ENCODE peak calls at places on chromosomes 7 and 10, in four cellular contexts. I is naive thymus-derived CD4-positive, alpha-beta T cell; H is MM.1S; W is left ventricle myocardium inferior. T is an unnamed sample.
A peak's percentile ranks its signal among the peaks of the same experiment; 100 is the strongest.

GRCh38 chr7:111312966-111313365 is 222.0 kb downstream of the LRRN3 start:
- DNase-seq in I (no peak), H (no peak), W (no peak), T (no peak)

GRCh38 chr10:71981868-71982230 is 17.7 kb downstream of the CHST3 start:
- DNase-seq in I (no peak), H (no peak), W (no peak), T (no peak)

GRCh38 chr7:28745351-28745750 is 212.8 kb downstream of the TRIL start:
- DNase-seq in I (no peak), H (no peak), W (peak; percentile 33), T (no peak)

GRCh38 chr10:129767751-129768150 is 196.3 kb downstream of the EBF3 start:
- DNase-seq in I (no peak), H (no peak), W (no peak), T (peak; percentile 38)

GRCh38 chr10:124705021-124705740 is 39.0 kb downstream of the FAM53B start:
- DNase-seq in I (no peak), H (no peak), W (no peak), T (peak; percentile 78)

GRCh38 chr7:104643587-104644217 is 315.3 kb downstream of the LHFPL3 start:
- DNase-seq in I (no peak), H (peak; percentile 23), W (no peak), T (no peak)

GRCh38 chr7:123327661-123328060 is 127.9 kb upstream of the SLC13A1 start:
- DNase-seq in I (no peak), H (no peak), W (no peak), T (no peak)

GRCh38 chr7:87152897-87153641 is 816 bp downstream of the DMTF1 start:
- DNase-seq in I (peak; percentile 45), H (peak; percentile 37), W (peak; percentile 23), T (peak; percentile 62)

GRCh38 chr7:28442540-28443420 is 30.5 kb downstream of the CREB5 start:
- DNase-seq in I (no peak), H (no peak), W (no peak), T (no peak)

GRCh38 chr7:94376281-94376680 is 18.4 kb upstream of the COL1A2 start:
- DNase-seq in I (no peak), H (no peak), W (no peak), T (no peak)

GRCh38 chr10:76086571-76087260 is 655.3 kb downstream of the LRMDA start:
- DNase-seq in I (no peak), H (no peak), W (no peak), T (peak; percentile 72)

GRCh38 chr7:151427705-151428392 is 12.1 kb downstream of the CRYGN start:
- DNase-seq in I (no peak), H (no peak), W (no peak), T (no peak)

GRCh38 chr7:29177963-29178612 is 16.5 kb upstream of the CHN2 start:
- DNase-seq in I (no peak), H (no peak), W (peak; percentile 35), T (peak; percentile 74)

GRCh38 chr7:116517626-116518025 is 7.2 kb upstream of the CAV1 start:
- DNase-seq in I (no peak), H (no peak), W (no peak), T (no peak)

GRCh38 chr7:36266683-36267082 is 113.6 kb downstream of the EEPD1 start:
- DNase-seq in I (no peak), H (no peak), W (no peak), T (no peak)

GRCh38 chr7:66609176-66609575 is 19.5 kb upstream of the KCTD7 start:
- DNase-seq in I (no peak), H (no peak), W (no peak), T (peak; percentile 5)

GRCh38 chr7:28678421-28678965 is 266.2 kb downstream of the CREB5 start:
- DNase-seq in I (no peak), H (no peak), W (no peak), T (no peak)

GRCh38 chr7:48680996-48681395 is 243.4 kb upstream of the CDC14C start:
- DNase-seq in I (no peak), H (no peak), W (no peak), T (no peak)

GRCh38 chr10:23358357-23358756 is 13.8 kb upstream of the C10orf67 start:
- DNase-seq in I (no peak), H (no peak), W (no peak), T (no peak)

GRCh38 chr7:94561841-94562514 is 52.4 kb downstream of the CASD1 start:
- DNase-seq in I (no peak), H (no peak), W (no peak), T (no peak)

GRCh38 chr7:11345621-11346020 is 371.9 kb downstream of the PHF14 start:
- DNase-seq in I (no peak), H (no peak), W (no peak), T (no peak)

GRCh38 chr7:90276033-90276728 is 31.2 kb downstream of the CFAP69 start:
- DNase-seq in I (no peak), H (no peak), W (no peak), T (no peak)

DNA sequence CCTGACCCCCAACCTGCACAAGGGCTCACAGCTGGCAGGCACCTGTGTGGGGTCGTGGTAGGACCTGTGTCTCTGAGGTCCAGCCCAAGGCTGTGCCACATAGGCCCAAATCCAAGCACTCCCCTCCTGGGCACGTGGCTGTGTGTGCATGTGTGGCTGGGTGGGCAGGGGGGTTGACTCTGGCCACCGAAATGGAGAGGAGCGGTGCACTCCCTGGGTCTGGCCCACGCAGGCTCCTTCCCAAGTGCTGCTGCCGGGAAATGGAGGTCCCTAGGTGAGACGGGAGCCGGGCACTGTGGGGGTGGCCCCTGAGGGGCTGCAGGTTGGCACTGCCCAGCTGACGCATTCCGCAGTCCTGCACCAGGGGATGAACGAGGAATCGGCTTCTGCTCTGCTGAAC is 528.1 kb downstream of the DNAJB6 start:
- DNase-seq in I (no peak), H (no peak), W (no peak), T (peak; percentile 48)
- H3K9me3 ChIP-seq in I (no peaks in the 10 kb centered on the region), H (no peaks in the 10 kb centered on the region), W (peaks cover 7% of the 10 kb centered on the region), T (no peaks in the 10 kb centered on the region)

GRCh38 chr7:128890306-128891109 is 20.0 kb downstream of the KCP start:
- DNase-seq in I (no peak), H (no peak), W (no peak), T (peak; percentile 79)

GRCh38 chr7:128892521-128893250 is 17.8 kb downstream of the KCP start:
- DNase-seq in I (no peak), H (no peak), W (peak; percentile 9), T (peak; percentile 69)

GRCh38 chr7:128893251-128894100 is 17.0 kb downstream of the KCP start:
- DNase-seq in I (no peak), H (no peak), W (peak; percentile 7), T (peak; percentile 87)

GRCh38 chr7:128891942-128892269 is 18.6 kb downstream of the KCP start:
- DNase-seq in I (no peak), H (no peak), W (no peak), T (no peak)

DNA sequence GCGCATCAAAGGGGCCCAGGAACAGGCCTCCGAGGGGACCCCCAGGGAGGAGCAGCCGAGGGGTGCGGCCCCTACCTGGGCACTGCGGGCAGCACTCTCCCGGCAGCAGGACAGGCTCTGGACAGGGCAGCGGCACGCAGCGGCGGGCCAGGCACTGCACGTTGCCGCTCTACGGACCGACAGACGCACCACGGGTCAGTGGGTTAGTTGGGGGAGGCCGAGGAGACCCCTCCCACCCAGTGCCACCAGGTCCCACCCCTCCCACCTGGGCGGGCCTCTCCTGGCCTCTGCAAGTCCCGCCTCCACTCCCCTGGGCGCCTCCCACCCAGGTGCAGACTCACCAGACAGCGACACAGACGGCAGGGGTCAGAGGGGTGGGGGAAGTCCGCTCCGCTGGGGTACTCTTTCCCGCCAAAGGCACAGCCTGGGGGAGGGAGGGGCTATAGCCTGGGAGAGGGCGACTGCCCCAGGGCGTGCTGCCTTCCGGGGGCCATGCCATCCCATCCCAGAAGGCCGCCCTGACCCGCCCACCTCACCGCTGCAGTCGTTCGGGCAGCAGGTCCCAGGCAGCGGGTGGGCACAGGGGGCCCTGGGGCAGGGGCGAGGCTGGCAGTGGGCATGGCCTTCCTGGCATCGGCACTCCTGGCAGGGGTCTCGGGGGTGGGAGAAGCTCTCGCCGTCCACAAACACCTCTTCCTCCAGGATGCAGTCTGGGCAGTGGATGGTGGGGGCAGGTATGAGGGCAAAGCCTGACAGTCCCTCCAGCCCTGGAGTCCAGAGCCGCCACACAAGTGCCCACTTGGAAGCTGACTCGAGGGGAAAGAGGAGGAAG is 19.2 kb downstream of the KCP start:
- DNase-seq in I (no peak), H (no peak), W (no peak), T (peak; percentile 79)
- H3K4me3 ChIP-seq in I (no peak overlapping the region), H (no peak overlapping the region), W (peak overlapping the region; percentile 54), T (no peak overlapping the region)

GRCh38 chr10:133446979-133447378 is 6.8 kb upstream of the SCART1 start:
- DNase-seq in I (no peak), H (no peak), W (no peak), T (no peak)
- H3K9me3 ChIP-seq in I (peaks cover 4% of the 10 kb centered on the region), H (no peaks in the 10 kb centered on the region), W (peaks cover 53% of the 10 kb centered on the region), T (peaks cover 21% of the 10 kb centered on the region)

DNA sequence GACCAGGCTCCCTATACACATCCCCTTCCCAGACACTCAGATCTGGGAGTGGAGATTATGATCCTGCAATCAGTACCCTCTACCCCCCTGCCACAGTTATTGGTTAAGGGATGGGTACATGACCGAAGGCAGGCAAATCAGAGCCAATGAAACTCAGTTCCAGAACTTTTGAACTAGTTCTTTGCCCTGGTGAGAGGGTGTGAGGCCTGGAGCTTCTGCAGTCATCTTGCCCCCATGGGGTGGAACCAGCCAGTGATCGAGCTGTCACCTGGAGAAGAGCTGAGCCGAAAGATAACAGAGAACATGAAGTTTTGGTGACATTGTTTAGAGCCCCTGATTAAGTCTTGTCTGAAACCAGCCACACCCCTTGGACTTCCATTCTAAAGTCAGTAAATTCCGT is 88.2 kb upstream of the DUSP5 start:
- DNase-seq in I (no peak), H (no peak), W (no peak), T (no peak)
- H3K4me3 ChIP-seq in I (no peak overlapping the region), H (no peak overlapping the region), W (no peak overlapping the region), T (no peak overlapping the region)

GRCh38 chr10:15457382-15457781 is 86.3 kb upstream of the FAM171A1 start:
- DNase-seq in I (no peak), H (no peak), W (no peak), T (no peak)

GRCh38 chr10:15461353-15462108 is 90.4 kb upstream of the FAM171A1 start:
- DNase-seq in I (no peak), H (no peak), W (peak; percentile 19), T (peak; percentile 88)

GRCh38 chr10:15459218-15459617 is 88.1 kb upstream of the FAM171A1 start:
- DNase-seq in I (no peak), H (no peak), W (no peak), T (no peak)

GRCh38 chr10:15460661-15461060 is 89.6 kb upstream of the FAM171A1 start:
- DNase-seq in I (no peak), H (no peak), W (no peak), T (no peak)

GRCh38 chr10:15462253-15462885 is 91.3 kb upstream of the FAM171A1 start:
- DNase-seq in I (no peak), H (no peak), W (no peak), T (no peak)
- H3K9me3 ChIP-seq in I (no peaks in the 10 kb centered on the region), H (no peaks in the 10 kb centered on the region), W (peaks cover 18% of the 10 kb centered on the region), T (no peaks in the 10 kb centered on the region)

DNA sequence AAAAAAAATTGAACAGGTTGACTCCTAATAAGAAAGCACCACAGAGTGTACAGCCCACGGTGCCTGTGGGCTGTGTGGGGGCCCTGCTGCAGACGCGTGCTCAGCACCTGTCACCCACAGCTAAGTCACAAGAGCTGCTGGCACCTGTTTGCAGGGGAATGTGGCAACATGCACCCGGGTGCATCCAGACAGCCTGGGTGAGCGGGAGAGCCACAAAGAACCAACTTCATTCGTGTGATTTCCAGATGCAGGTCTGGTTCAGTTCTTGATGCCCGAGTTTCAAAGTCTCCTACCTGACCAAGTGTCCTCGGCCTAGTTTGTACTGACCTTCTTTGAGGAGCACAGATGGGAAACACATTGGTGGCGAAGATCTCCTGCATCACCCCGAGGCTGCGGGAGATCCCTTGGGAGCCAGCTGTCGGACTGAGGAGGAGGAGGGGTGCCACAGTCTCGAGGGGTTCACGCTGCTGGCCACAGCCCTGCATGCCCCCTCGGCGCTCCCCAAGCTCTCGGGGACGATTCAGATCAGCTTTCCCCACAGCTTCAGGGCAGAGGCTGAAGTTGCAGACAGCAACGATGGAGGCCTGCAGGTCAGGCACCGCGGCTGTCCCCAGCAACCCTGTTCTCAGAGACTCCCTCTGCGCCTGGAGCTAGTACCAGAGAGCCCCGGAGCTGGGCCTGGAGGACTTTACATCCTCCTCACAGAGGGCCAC is 35.3 kb downstream of the AMZ1 start:
- DNase-seq in I (no peak), H (no peak), W (peak; percentile 6), T (peak; percentile 39)
- H3K4me3 ChIP-seq in I (no peak overlapping the region), H (no peak overlapping the region), W (no peak overlapping the region), T (no peak overlapping the region)

T was measured in kidney.